ENCODE peak calls at places on chromosomes 4 and X, in seven cellular contexts. W is DMS79 treated with DMSO at 0.1 percent for 48 hours; L is dermis microvascular lymphatic vessel endothelial cell; V is frontal cortex; S is activated gamma-delta T cell treated with anti-CD3 and anti-CD28 coated beads, Interleukin-2, amount 50 U/mL, for 16 hours; F is HCT116; D is colonic mucosa. H is an unnamed sample.

GRCh38 chr4:48109413-48110263 is 24.4 kb downstream of the TXK start:
- DNase-seq in L (peak), F (peak), V (no peak), D (peak), W (no peak), S (no peak), H (no peak)

GRCh38 chr4:184400375-184400870 is 73.9 kb downstream of the IRF2 start:
- DNase-seq in W (no peak), D (no peak), L (peak), S (no peak), F (no peak), V (no peak), H (no peak)

GRCh38 chr4:71583971-71584370 is 199.9 kb downstream of the GC start:
- DNase-seq in S (no peak), W (no peak), D (no peak), F (no peak), V (no peak), L (no peak), H (no peak)

GRCh38 chr4:186936496-186937375 is 213.1 kb upstream of the FAT1 start:
- DNase-seq in V (no peak), W (no peak), S (no peak), D (no peak), L (no peak), F (peak), H (no peak)

GRCh38 chr4:7198440-7199128 is 6.2 kb downstream of the SORCS2 start:
- DNase-seq in S (no peak), V (no peak), F (no peak), L (no peak), W (no peak), D (no peak), H (no peak)

GRCh38 chrX:51893931-51894696 is 691 bp downstream of the MAGED1 start:
- DNase-seq in F (no peak), L (peak), V (no peak), W (peak), S (no peak), D (peak), H (peak)

GRCh38 chr4:162163892-162164759 is at the start of gene FSTL5:
- DNase-seq in S (no peak), D (peak), L (no peak), W (no peak), V (no peak), F (no peak), H (peak)

GRCh38 chrX:119817130-119817690 is 25.8 kb upstream of the RPL39 start:
- DNase-seq in L (no peak), D (no peak), S (no peak), F (no peak), V (no peak), W (no peak), H (no peak)

GRCh38 chr4:24032371-24032989 is 142.6 kb upstream of the PPARGC1A start:
- DNase-seq in S (no peak), W (no peak), F (no peak), V (no peak), D (no peak), L (no peak), H (no peak)

GRCh38 chr4:101183658-101184373 is 163.5 kb downstream of the PPP3CA start:
- DNase-seq in S (no peak), V (no peak), W (no peak), F (no peak), D (no peak), L (no peak), H (no peak)

GRCh38 chr4:153448003-153448731 is 18.0 kb upstream of the TMEM131L start:
- DNase-seq in D (no peak), F (no peak), L (no peak), S (no peak), V (no peak), W (peak), H (no peak)

GRCh38 chr4:31548823-31549222 is 828.7 kb downstream of the PCDH7 start:
- DNase-seq in L (no peak), F (no peak), D (no peak), V (no peak), S (no peak), W (no peak), H (no peak)

GRCh38 chr4:173365359-173365996 is 5.3 kb upstream of the SAP30 start:
- DNase-seq in V (no peak), S (no peak), W (no peak), L (no peak), F (no peak), D (peak), H (no peak)

GRCh38 chr4:132527817-132528216 is 621.3 kb upstream of the PCDH10 start:
- DNase-seq in S (no peak), F (no peak), D (no peak), V (no peak), W (no peak), L (no peak), H (no peak)

GRCh38 chrX:2647627-2648026 is 43.5 kb upstream of the CD99 start:
- DNase-seq in D (no peak), L (no peak), V (no peak), S (no peak), W (no peak), F (no peak), H (no peak)

GRCh38 chr4:171588146-171588545 is 225.1 kb upstream of the GALNTL6 start:
- DNase-seq in S (no peak), V (no peak), L (no peak), F (no peak), D (no peak), W (no peak), H (no peak)